ENCODE peak calls at places on chromosomes 1 and 21, in seven cellular contexts. I is esophagus squamous epithelium, R is astrocyte of the spinal cord, P is IMR-90, C is AG09309, Z is left ventricle myocardium inferior, J is OCI-LY7. S is an unnamed sample.

GRCh38 chr1:206685256-206685748 is 597 bp downstream of the MAPKAPK2 start:
- DNase-seq in J (peak), C (no peak), Z (no peak), R (peak), P (peak), I (no peak), S (no peak)

GRCh38 chr1:244049969-244050834 is 881 bp upstream of the ZBTB18 start:
- DNase-seq in J (peak), P (no peak), Z (no peak), I (no peak), C (no peak), R (no peak), S (no peak)

GRCh38 chr1:32741067-32741416 is 38.5 kb upstream of the SYNC start:
- DNase-seq in J (no peak), C (no peak), Z (no peak), P (no peak), R (no peak), I (no peak), S (no peak)

GRCh38 chr1:41455479-41456271 is 28.8 kb downstream of the EDN2 start:
- DNase-seq in I (no peak), R (peak), C (no peak), P (peak), J (no peak), Z (peak), S (no peak)

GRCh38 chr1:85328713-85329376 is 52.4 kb upstream of the BCL10 start:
- DNase-seq in Z (no peak), P (peak), R (peak), I (no peak), C (peak), J (no peak), S (no peak)

GRCh38 chr1:25990702-25991395 is 7.0 kb downstream of the PAFAH2 start:
- DNase-seq in C (no peak), P (no peak), R (no peak), Z (no peak), J (no peak), I (no peak), S (no peak)

GRCh38 chr1:118984990-118985608 is 3.0 kb downstream of the TBX15 start:
- DNase-seq in R (no peak), C (no peak), P (no peak), J (no peak), Z (no peak), I (no peak), S (no peak)

GRCh38 chr1:234579967-234580366 is 30.0 kb downstream of the IRF2BP2 start:
- DNase-seq in Z (no peak), I (no peak), R (no peak), J (peak), P (no peak), C (no peak), S (no peak)

GRCh38 chr1:34929497-34929852 is at the start of gene DLGAP3:
- DNase-seq in Z (no peak), J (no peak), C (no peak), R (no peak), I (no peak), P (no peak), S (no peak)

GRCh38 chr21:20856926-20857325 is 141.3 kb upstream of the NCAM2 start:
- DNase-seq in J (no peak), P (no peak), R (no peak), Z (no peak), I (no peak), C (no peak), S (no peak)

GRCh38 chr1:90714521-90714951 is 2.6 kb downstream of the BARHL2 start:
- DNase-seq in I (no peak), J (no peak), C (no peak), Z (no peak), P (no peak), R (no peak), S (no peak)

GRCh38 chr1:179530352-179530751 is 45.4 kb downstream of the NPHS2 start:
- DNase-seq in I (no peak), Z (no peak), R (no peak), P (no peak), J (no peak), C (no peak), S (no peak)

GRCh38 chr1:112866151-112866550 is 89.8 kb downstream of the SLC16A1 start:
- DNase-seq in Z (no peak), J (no peak), P (peak), C (peak), R (peak), I (no peak), S (no peak)

GRCh38 chr1:7454895-7455784 is 316.0 kb upstream of the VAMP3 start:
- DNase-seq in J (no peak), C (no peak), R (peak), P (no peak), Z (no peak), I (no peak), S (no peak)

GRCh38 chr1:211724711-211725196 is 49.3 kb upstream of the NEK2 start:
- DNase-seq in P (no peak), I (no peak), J (no peak), Z (no peak), R (peak), C (no peak), S (no peak)

GRCh38 chr1:3903141-3904005 is 3.3 kb upstream of the C1orf174 start:
- DNase-seq in Z (no peak), P (no peak), C (no peak), R (peak), I (no peak), J (peak), S (no peak)

GRCh38 chr1:73576084-73576483 is 621.9 kb downstream of the LRRIQ3 start:
- DNase-seq in Z (no peak), I (no peak), R (no peak), C (no peak), P (no peak), J (no peak), S (no peak)

GRCh38 chr1:2405588-2406295 is 6.6 kb downstream of the PEX10 start:
- DNase-seq in Z (no peak), J (no peak), C (no peak), R (peak), P (peak), I (no peak), S (no peak)

GRCh38 chr1:154626456-154627246 is 18.7 kb upstream of the ADAR start:
- DNase-seq in C (no peak), R (no peak), J (peak), P (no peak), Z (no peak), I (no peak), S (no peak)

GRCh38 chr21:33783580-33783979 is 132.0 kb downstream of the ATP5PO start:
- DNase-seq in P (no peak), C (no peak), R (no peak), Z (no peak), I (no peak), J (no peak), S (no peak)

GRCh38 chr1:107692580-107693345 is 272.2 kb downstream of the VAV3 start:
- DNase-seq in C (no peak), I (no peak), R (no peak), Z (no peak), P (no peak), J (no peak), S (no peak)

GRCh38 chr1:164787834-164788231 is 228.8 kb downstream of the PBX1 start:
- DNase-seq in P (no peak), Z (no peak), C (no peak), J (no peak), I (no peak), R (no peak), S (no peak)

DNA sequence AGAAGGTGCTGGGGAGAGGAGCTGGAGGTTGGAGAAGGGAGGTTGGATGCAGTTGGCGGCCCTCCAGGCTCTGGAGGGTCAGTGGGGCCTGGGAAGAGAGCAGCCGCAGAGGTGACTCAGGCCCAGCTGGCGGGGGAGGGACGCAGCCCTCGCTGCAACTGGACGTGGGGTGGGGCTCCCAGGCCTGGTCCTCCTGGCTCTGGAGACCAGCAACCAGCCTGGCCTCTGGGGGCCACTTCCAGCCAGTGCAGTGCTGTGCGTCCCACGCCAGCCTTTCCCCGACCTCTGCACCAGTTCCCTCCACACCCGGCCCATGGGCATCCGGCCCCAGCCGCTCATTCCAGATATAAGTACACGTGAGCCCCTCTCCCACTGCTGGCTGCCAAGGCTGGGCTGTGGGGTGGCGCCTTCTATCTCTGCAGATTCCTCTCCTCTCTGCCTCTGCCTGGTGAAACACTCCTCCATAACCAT is 38.0 kb upstream of the COL18A1 start:
- DNase-seq in C (peak), P (peak), I (no peak), Z (peak), J (no peak), R (peak), S (no peak)
- TF ChIP-seq CTCF in C (peak), P (peak), I (no peak), Z (no peak), J (no peak), R (peak), S (no peak)

DNA sequence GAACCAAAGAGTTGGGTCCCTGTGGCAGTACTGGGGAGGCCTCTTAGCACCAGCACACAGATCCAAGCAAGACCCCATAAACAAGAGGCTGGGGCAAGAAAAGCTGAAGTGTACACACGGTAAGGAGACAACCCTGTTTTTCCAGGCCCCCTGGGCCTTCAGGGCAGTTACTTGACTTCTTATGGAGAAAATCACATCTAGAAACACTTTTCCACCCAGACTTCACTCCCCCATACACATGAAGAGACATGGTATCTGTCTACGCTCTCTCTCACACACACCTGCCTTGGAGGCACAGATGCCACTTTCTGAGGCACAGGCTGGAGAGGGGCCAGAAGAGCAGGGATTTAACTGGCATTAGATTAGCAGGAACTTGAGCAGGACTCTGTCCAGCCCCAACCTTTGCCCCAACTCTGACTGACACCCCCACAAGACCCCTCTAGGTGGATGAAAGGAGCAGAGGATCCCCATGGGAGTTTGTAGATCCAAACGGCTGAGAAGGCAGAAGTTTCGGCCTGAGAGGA is 2.2 kb downstream of the CERS2 start:
- DNase-seq in P (no peak), R (no peak), Z (no peak), C (no peak), J (no peak), I (no peak), S (no peak)
- H3K4me3 ChIP-seq in P (peak), R (no peak), Z (peak), C (peak), J (peak), I (no peak), S (no peak)

DNA sequence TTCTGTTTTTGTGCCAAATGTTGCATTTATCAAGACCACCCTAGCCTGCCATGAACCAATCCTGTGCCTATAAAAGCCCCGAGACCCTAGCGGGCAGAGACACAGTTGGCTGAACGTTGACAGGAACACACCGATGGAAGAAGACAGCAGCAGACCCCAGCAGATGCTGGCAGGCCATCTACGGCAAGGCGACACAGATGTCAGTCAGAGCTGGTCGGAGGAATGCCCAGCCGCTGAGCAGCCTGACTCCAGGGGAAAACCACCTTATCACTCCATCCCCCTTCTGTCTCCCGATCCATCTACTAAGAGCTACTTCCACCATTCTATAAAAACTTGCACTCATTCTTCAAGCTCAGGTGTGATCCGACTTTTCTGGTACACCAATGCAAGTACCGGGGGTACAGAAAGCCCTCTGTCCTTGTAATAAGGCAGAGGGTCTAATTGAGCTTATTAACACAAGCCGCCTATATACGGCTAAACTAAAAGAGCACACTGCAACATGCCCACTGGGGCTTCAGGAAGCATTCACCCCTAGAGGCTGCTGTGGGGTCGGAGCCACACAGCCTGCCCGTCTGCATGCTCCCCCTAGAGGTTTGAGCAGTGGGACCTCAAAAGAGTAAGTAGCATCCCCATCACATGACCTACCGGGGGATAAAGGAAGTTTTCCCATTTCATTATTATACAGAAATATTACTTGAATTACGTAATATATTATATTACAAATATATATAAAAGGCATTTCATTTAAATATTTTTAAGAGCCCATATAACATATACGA is 1156.3 kb upstream of the B3GALT2 start:
- DNase-seq in P (no peak), J (peak), C (no peak), I (no peak), Z (no peak), R (no peak), S (no peak)
- TF ChIP-seq CTCF in P (no peak), J (peak), C (no peak), I (no peak), Z (no peak), R (peak), S (peak)

GRCh38 chr21:44531606-44532128 is 8.3 kb downstream of the KRTAP10-1 start:
- DNase-seq in Z (peak), C (no peak), R (no peak), J (no peak), P (no peak), I (no peak), S (no peak)

GRCh38 chr21:44529503-44530125 is 10.4 kb downstream of the KRTAP10-1 start:
- DNase-seq in I (no peak), P (no peak), R (no peak), J (no peak), Z (peak), C (no peak), S (no peak)

GRCh38 chr21:44529011-44529421 is 11.0 kb downstream of the KRTAP10-1 start:
- DNase-seq in C (no peak), Z (peak), R (no peak), P (no peak), I (no peak), J (no peak), S (no peak)

GRCh38 chr21:44530903-44531605 is 8.9 kb downstream of the KRTAP10-1 start:
- DNase-seq in R (no peak), J (no peak), C (no peak), Z (peak), P (no peak), I (no peak), S (no peak)

GRCh38 chr21:44530221-44530902 is 9.6 kb downstream of the KRTAP10-1 start:
- DNase-seq in P (no peak), Z (no peak), J (no peak), I (no peak), C (no peak), R (no peak), S (no peak)
- H3K4me3 ChIP-seq in P (no peak), Z (no peak), J (no peak), I (no peak), C (no peak), R (no peak), S (no peak)

GRCh38 chr1:220812308-220812707 is 25.6 kb downstream of the MTARC1 start:
- DNase-seq in J (no peak), I (no peak), Z (no peak), P (no peak), R (no peak), C (no peak), S (no peak)

GRCh38 chr1:220811695-220812094 is 25.0 kb downstream of the MTARC1 start:
- DNase-seq in I (no peak), P (no peak), C (no peak), J (no peak), Z (no peak), R (no peak), S (no peak)

GRCh38 chr1:220810963-220811362 is 24.2 kb downstream of the MTARC1 start:
- DNase-seq in J (no peak), R (no peak), I (no peak), P (no peak), Z (no peak), C (no peak), S (no peak)

GRCh38 chr1:220815409-220815808 is 28.7 kb downstream of the MTARC1 start:
- DNase-seq in Z (no peak), J (no peak), R (no peak), P (no peak), I (no peak), C (no peak), S (no peak)

GRCh38 chr1:220813013-220813412 is 26.3 kb downstream of the MTARC1 start:
- DNase-seq in J (no peak), C (no peak), P (no peak), R (no peak), Z (no peak), I (no peak), S (no peak)
- TF ChIP-seq CTCF in J (no peak), C (peak), P (no peak), R (no peak), Z (no peak), I (no peak), S (peak)

GRCh38 chr1:175003521-175003920 is 3.8 kb downstream of the CACYBP start:
- DNase-seq in Z (no peak), C (no peak), P (no peak), I (no peak), J (no peak), R (no peak), S (no peak)
- H3K4me3 ChIP-seq in Z (no peak), C (no peak), P (no peak), I (no peak), J (peak), R (no peak), S (no peak)

GRCh38 chr21:40706806-40707205 is 140.2 kb downstream of the DSCAM start:
- DNase-seq in R (no peak), J (no peak), Z (no peak), P (no peak), I (no peak), C (no peak), S (no peak)
- TF ChIP-seq CTCF in R (no peak), J (no peak), Z (no peak), P (no peak), I (no peak), C (no peak), S (no peak)

S was measured in GM12864.